ENCODE peak calls at places on chromosomes 11 and 22, in eight cellular contexts. C is HEK293T; N is astrocyte of the hippocampus; A is non-pigmented ciliary epithelial cell; E is left cardiac atrium; R is activated CD4-positive, CD25-positive, alpha-beta regulatory T cell; B is NCI-H774; F is omental fat pad. Q is an unnamed sample.

GRCh38 chr22:26748845-26749244 is 91.5 kb downstream of the MIAT start:
- DNase-seq in B (no peak), C (no peak), R (no peak), F (no peak), N (no peak), A (no peak), E (no peak), Q (no peak)

GRCh38 chr11:31690516-31690915 is 120.6 kb downstream of the PAX6 start:
- DNase-seq in N (no peak), E (no peak), F (no peak), B (no peak), C (no peak), R (no peak), A (no peak), Q (no peak)

GRCh38 chr22:45127866-45128265 is 35.9 kb upstream of the NUP50 start:
- DNase-seq in A (no peak), R (no peak), C (no peak), B (no peak), E (no peak), N (peak), F (no peak), Q (no peak)

GRCh38 chr11:85602551-85603218 is 24.5 kb downstream of the DLG2 start:
- DNase-seq in R (no peak), B (no peak), E (no peak), F (no peak), N (no peak), A (no peak), C (no peak), Q (no peak)

GRCh38 chr11:36300651-36301050 is 4.6 kb downstream of the PRR5L start:
- DNase-seq in C (no peak), R (no peak), B (no peak), F (no peak), N (peak), A (no peak), E (peak), Q (no peak)

GRCh38 chr22:44493206-44493605 is 4.8 kb downstream of the RTL6 start:
- DNase-seq in R (no peak), N (no peak), B (no peak), E (no peak), A (no peak), F (no peak), C (no peak), Q (no peak)

GRCh38 chr11:20647976-20648565 is 21.3 kb upstream of the NELL1 start:
- DNase-seq in A (no peak), B (peak), F (no peak), N (peak), R (no peak), E (no peak), C (peak), Q (peak)

GRCh38 chr11:1226981-1227550 is 4.2 kb downstream of the MUC5B start:
- DNase-seq in A (no peak), C (peak), R (no peak), N (no peak), B (no peak), E (peak), F (no peak), Q (no peak)

GRCh38 chr11:92083123-92083522 is 141.5 kb upstream of the FAT3 start:
- DNase-seq in E (no peak), B (no peak), F (no peak), A (no peak), N (no peak), C (no peak), R (no peak), Q (no peak)

GRCh38 chr11:105179542-105180278 is 40.1 kb upstream of the CARD18 start:
- DNase-seq in E (no peak), B (peak), F (no peak), R (no peak), C (no peak), N (no peak), A (no peak), Q (no peak)

GRCh38 chr11:58626915-58627483 is 4.5 kb downstream of the CNTF start:
- DNase-seq in E (no peak), F (no peak), C (no peak), B (no peak), N (no peak), A (no peak), R (no peak), Q (no peak)

GRCh38 chr11:63868399-63869064 is 29.6 kb downstream of the MARK2 start:
- DNase-seq in E (no peak), N (no peak), B (no peak), C (no peak), A (no peak), F (no peak), R (no peak), Q (no peak)

GRCh38 chr11:24793479-24793878 is 296.6 kb downstream of the LUZP2 start:
- DNase-seq in R (no peak), C (no peak), A (peak), E (no peak), B (no peak), N (no peak), F (no peak), Q (no peak)

GRCh38 chr11:11186249-11186648 is 166.8 kb downstream of the CSNK2A3 start:
- DNase-seq in F (no peak), A (no peak), C (no peak), N (peak), B (no peak), R (no peak), E (no peak), Q (no peak)

GRCh38 chr11:97516688-97517087 is 1126.9 kb downstream of the JRKL start:
- DNase-seq in F (no peak), B (no peak), C (no peak), A (no peak), R (no peak), N (no peak), E (no peak), Q (no peak)

GRCh38 chr11:2132874-2133480 is 6.2 kb downstream of the IGF2 start:
- DNase-seq in R (no peak), N (no peak), F (no peak), E (no peak), C (no peak), B (no peak), A (no peak), Q (no peak)